ENCODE peak calls at places on chromosomes 12 and 14, in ten cellular contexts. One of them, this sample, is unnamed.

GRCh38 chr12:32863128-32863527 is 33.4 kb downstream of the PKP2 start:
- DNase-seq in dorsolateral prefrontal cortex: no peak
- DNase-seq in A549: no peak
- DNase-seq in SW480: no peak
- DNase-seq in putamen: no peak
- DNase-seq in substantia nigra: no peak
- DNase-seq in foreskin fibroblast: no peak
- DNase-seq in activated T-helper 9 cell treated with anti-CD3 and anti-CD28 coated beads, Interleukin-2, amount 50 U/mL, for 16 hours: no peak
- DNase-seq in IMR-90: no peak
- DNase-seq in cardiac muscle cell: no peak
- DNase-seq in this sample: no peak

GRCh38 chr14:94621358-94622134 is 9.4 kb downstream of the SERPINA3 start:
- DNase-seq in putamen: no peak
- DNase-seq in substantia nigra: no peak
- DNase-seq in IMR-90: no peak
- DNase-seq in cardiac muscle cell: no peak
- DNase-seq in foreskin fibroblast: no peak
- DNase-seq in dorsolateral prefrontal cortex: no peak
- DNase-seq in A549: no peak
- DNase-seq in activated T-helper 9 cell treated with anti-CD3 and anti-CD28 coated beads, Interleukin-2, amount 50 U/mL, for 16 hours: no peak
- DNase-seq in SW480: no peak
- DNase-seq in this sample: no peak

GRCh38 chr14:22848391-22849164 is 12.2 kb downstream of the MMP14 start:
- DNase-seq in substantia nigra: no peak
- DNase-seq in putamen: no peak
- DNase-seq in A549: no peak
- DNase-seq in activated T-helper 9 cell treated with anti-CD3 and anti-CD28 coated beads, Interleukin-2, amount 50 U/mL, for 16 hours: no peak
- DNase-seq in SW480: no peak
- DNase-seq in cardiac muscle cell: no peak
- DNase-seq in foreskin fibroblast: peak; percentile 95
- DNase-seq in IMR-90: peak; percentile 92
- DNase-seq in dorsolateral prefrontal cortex: no peak
- DNase-seq in this sample: no peak

GRCh38 chr12:88895634-88896033 is 315.4 kb upstream of the KITLG start:
- DNase-seq in SW480: no peak
- DNase-seq in foreskin fibroblast: no peak
- DNase-seq in substantia nigra: no peak
- DNase-seq in putamen: no peak
- DNase-seq in dorsolateral prefrontal cortex: no peak
- DNase-seq in activated T-helper 9 cell treated with anti-CD3 and anti-CD28 coated beads, Interleukin-2, amount 50 U/mL, for 16 hours: no peak
- DNase-seq in IMR-90: peak; percentile 57
- DNase-seq in A549: no peak
- DNase-seq in cardiac muscle cell: no peak
- DNase-seq in this sample: no peak

GRCh38 chr12:106767954-106768501 is 6.5 kb upstream of the RIC8B start:
- DNase-seq in substantia nigra: no peak
- DNase-seq in foreskin fibroblast: peak; percentile 8
- DNase-seq in dorsolateral prefrontal cortex: no peak
- DNase-seq in IMR-90: no peak
- DNase-seq in activated T-helper 9 cell treated with anti-CD3 and anti-CD28 coated beads, Interleukin-2, amount 50 U/mL, for 16 hours: no peak
- DNase-seq in SW480: no peak
- DNase-seq in putamen: no peak
- DNase-seq in cardiac muscle cell: no peak
- DNase-seq in A549: peak; percentile 62
- DNase-seq in this sample: no peak

GRCh38 chr14:94062344-94062904 is 18.6 kb downstream of the DDX24 start:
- DNase-seq in A549: no peak
- DNase-seq in foreskin fibroblast: no peak
- DNase-seq in dorsolateral prefrontal cortex: no peak
- DNase-seq in IMR-90: peak; percentile 64
- DNase-seq in SW480: no peak
- DNase-seq in cardiac muscle cell: no peak
- DNase-seq in activated T-helper 9 cell treated with anti-CD3 and anti-CD28 coated beads, Interleukin-2, amount 50 U/mL, for 16 hours: no peak
- DNase-seq in substantia nigra: no peak
- DNase-seq in putamen: no peak
- DNase-seq in this sample: peak; percentile 41

GRCh38 chr12:130775953-130776856 is 60.1 kb upstream of the RIMBP2 start:
- DNase-seq in IMR-90: peak; percentile 88
- DNase-seq in SW480: peak; percentile 81
- DNase-seq in cardiac muscle cell: peak; percentile 84
- DNase-seq in foreskin fibroblast: peak; percentile 90
- DNase-seq in A549: peak; percentile 65
- DNase-seq in substantia nigra: no peak
- DNase-seq in activated T-helper 9 cell treated with anti-CD3 and anti-CD28 coated beads, Interleukin-2, amount 50 U/mL, for 16 hours: peak; percentile 50
- DNase-seq in dorsolateral prefrontal cortex: peak; percentile 13
- DNase-seq in putamen: peak; percentile 53
- DNase-seq in this sample: peak; percentile 67

GRCh38 chr12:50442178-50442908 is 41.7 kb downstream of the LARP4 start:
- DNase-seq in dorsolateral prefrontal cortex: no peak
- DNase-seq in IMR-90: no peak
- DNase-seq in A549: no peak
- DNase-seq in cardiac muscle cell: no peak
- DNase-seq in SW480: no peak
- DNase-seq in substantia nigra: no peak
- DNase-seq in activated T-helper 9 cell treated with anti-CD3 and anti-CD28 coated beads, Interleukin-2, amount 50 U/mL, for 16 hours: no peak
- DNase-seq in putamen: no peak
- DNase-seq in foreskin fibroblast: no peak
- DNase-seq in this sample: no peak

GRCh38 chr12:126663304-126664094 is 1598.3 kb downstream of the AACS start:
- DNase-seq in substantia nigra: no peak
- DNase-seq in IMR-90: no peak
- DNase-seq in putamen: no peak
- DNase-seq in SW480: peak; percentile 11
- DNase-seq in dorsolateral prefrontal cortex: no peak
- DNase-seq in activated T-helper 9 cell treated with anti-CD3 and anti-CD28 coated beads, Interleukin-2, amount 50 U/mL, for 16 hours: no peak
- DNase-seq in foreskin fibroblast: no peak
- DNase-seq in cardiac muscle cell: peak; percentile 30
- DNase-seq in A549: peak; percentile 61
- DNase-seq in this sample: no peak

GRCh38 chr14:103284574-103285467 is 49.2 kb upstream of the EIF5 start:
- DNase-seq in cardiac muscle cell: no peak
- DNase-seq in foreskin fibroblast: peak; percentile 18
- DNase-seq in dorsolateral prefrontal cortex: no peak
- DNase-seq in substantia nigra: no peak
- DNase-seq in A549: peak; percentile 48
- DNase-seq in IMR-90: peak; percentile 31
- DNase-seq in putamen: no peak
- DNase-seq in activated T-helper 9 cell treated with anti-CD3 and anti-CD28 coated beads, Interleukin-2, amount 50 U/mL, for 16 hours: no peak
- DNase-seq in SW480: no peak
- DNase-seq in this sample: no peak

This sample was measured in stimulated activated effector memory CD8-positive, alpha-beta T cell treated with anti-CD3 and anti-CD28 coated beads, Interleukin-12 subunit alpha, Interleukin-12 subunit beta, amount 100 ng/mL, for 72 hours.